ENCODE peak calls at places on chromosomes 3 and 15, in nine cellular contexts. I is cardiac muscle cell, M is adrenal gland, C is astrocyte, T is breast epithelium, J is brain microvascular endothelial cell, F is sigmoid colon, G is left ventricle myocardium inferior, O is bronchial epithelial cell. B is an unnamed sample.
A peak's percentile ranks its signal among the peaks of the same experiment; 100 is the strongest.

GRCh38 chr15:55661431-55661830 is 73.3 kb upstream of the PYGO1 start:
- DNase-seq in J (peak; percentile 25), G (no peak), M (no peak), O (no peak), F (no peak), I (peak; percentile 55), C (peak; percentile 52), T (no peak), B (no peak)

GRCh38 chr15:60493166-60493565 is 14.2 kb upstream of the ICE2 start:
- DNase-seq in G (no peak), C (no peak), J (no peak), M (no peak), T (no peak), F (no peak), O (no peak), I (no peak), B (no peak)

GRCh38 chr3:150497956-150498355 is 48.3 kb downstream of the SERP1 start:
- DNase-seq in J (peak; percentile 44), T (no peak), O (peak; percentile 56), G (no peak), I (no peak), F (no peak), C (peak; percentile 59), M (peak; percentile 71), B (no peak)

GRCh38 chr3:161673845-161674244 is 177.2 kb downstream of the OTOL1 start:
- DNase-seq in G (no peak), M (no peak), F (no peak), T (no peak), J (no peak), O (no peak), C (no peak), I (no peak), B (no peak)

GRCh38 chr3:152257246-152258074 is 11.3 kb upstream of the MBNL1 start:
- DNase-seq in M (no peak), C (no peak), O (no peak), F (no peak), G (no peak), T (no peak), J (peak; percentile 18), I (no peak), B (no peak)

GRCh38 chr3:197983076-197983475 is 23.1 kb downstream of the LMLN start:
- DNase-seq in O (no peak), F (no peak), T (no peak), C (no peak), M (no peak), G (no peak), J (no peak), I (no peak), B (no peak)

GRCh38 chr3:62369476-62369743 is 3.9 kb downstream of the FEZF2 start:
- DNase-seq in T (no peak), M (no peak), J (no peak), O (no peak), C (no peak), F (no peak), I (no peak), G (no peak), B (no peak)

GRCh38 chr3:42262525-42262924 is 3.5 kb downstream of the CCK start:
- DNase-seq in O (peak; percentile 97), C (peak; percentile 83), G (no peak), F (no peak), M (no peak), I (no peak), T (no peak), J (no peak), B (no peak)

GRCh38 chr15:89329329-89330084 is 5.1 kb downstream of the POLG start:
- DNase-seq in O (no peak), J (no peak), M (no peak), F (no peak), G (no peak), C (no peak), T (no peak), I (no peak), B (no peak)

GRCh38 chr15:38072507-38073277 is 138.3 kb downstream of the TMCO5A start:
- DNase-seq in I (peak; percentile 60), G (peak; percentile 76), M (peak; percentile 75), O (peak; percentile 73), T (peak; percentile 78), J (peak; percentile 66), C (peak; percentile 69), F (peak; percentile 84), B (peak; percentile 69)

GRCh38 chr3:159249472-159250131 is 447.7 kb downstream of the MFSD1 start:
- DNase-seq in G (no peak), M (no peak), O (no peak), T (no peak), F (no peak), C (no peak), I (no peak), J (no peak), B (no peak)

GRCh38 chr3:19155375-19155774 is 7.1 kb downstream of the KCNH8 start:
- DNase-seq in T (no peak), J (no peak), M (peak; percentile 59), G (no peak), I (no peak), O (no peak), F (no peak), C (no peak), B (no peak)

GRCh38 chr3:123657111-123657510 is 72.3 kb upstream of the HACD2 start:
- DNase-seq in O (no peak), T (no peak), I (no peak), M (no peak), C (no peak), J (no peak), G (no peak), F (no peak), B (no peak)

GRCh38 chr15:23069496-23070166 is 30.3 kb upstream of the TUBGCP5 start:
- DNase-seq in C (no peak), M (no peak), J (no peak), I (no peak), T (no peak), O (no peak), F (no peak), G (no peak), B (no peak)

GRCh38 chr3:52226229-52226817 is 878 bp upstream of the TLR9 start:
- DNase-seq in G (no peak), I (no peak), T (no peak), F (no peak), J (no peak), O (no peak), C (no peak), M (no peak), B (no peak)

GRCh38 chr3:52227766-52228165 is 2.3 kb upstream of the TLR9 start:
- DNase-seq in T (no peak), F (no peak), O (no peak), M (no peak), C (no peak), J (no peak), I (no peak), G (no peak), B (no peak)

GRCh38 chr3:52225452-52226228 is at the start of gene TLR9:
- DNase-seq in C (no peak), F (no peak), M (no peak), T (no peak), I (no peak), G (no peak), O (no peak), J (no peak), B (no peak)

GRCh38 chr3:52228266-52228665 is 2.8 kb upstream of the TLR9 start:
- DNase-seq in T (no peak), I (no peak), J (no peak), O (no peak), C (no peak), G (no peak), M (no peak), F (no peak), B (no peak)

GRCh38 chr3:52227117-52227516 is 1.7 kb upstream of the TLR9 start:
- DNase-seq in C (no peak), O (no peak), I (no peak), T (no peak), M (no peak), G (no peak), J (no peak), F (no peak), B (no peak)
- TF ChIP-seq CTCF in C (no peak), O (no peak), I (no peak), T (no peak), M (no peak), G (no peak), J (peak; percentile 16), F (no peak), B (no peak)

GRCh38 chr3:127307431-127307830 is 19.6 kb upstream of the PRR20G start:
- DNase-seq in F (no peak), O (no peak), T (no peak), I (no peak), M (no peak), J (no peak), C (no peak), G (no peak), B (no peak)

GRCh38 chr3:127306361-127307112 is 18.7 kb upstream of the PRR20G start:
- DNase-seq in T (no peak), J (no peak), C (no peak), M (no peak), I (no peak), F (no peak), G (no peak), O (no peak), B (no peak)

GRCh38 chr3:127307918-127308317 is 20.1 kb upstream of the PRR20G start:
- DNase-seq in G (no peak), C (no peak), J (no peak), M (no peak), O (no peak), F (no peak), I (no peak), T (no peak), B (no peak)

GRCh38 chr3:127305499-127305898 is 17.7 kb upstream of the PRR20G start:
- DNase-seq in I (no peak), J (no peak), M (no peak), F (no peak), T (no peak), C (no peak), G (no peak), O (no peak), B (no peak)

GRCh38 chr3:127304121-127304744 is 16.4 kb upstream of the PRR20G start:
- DNase-seq in M (no peak), I (peak; percentile 26), F (no peak), J (no peak), T (no peak), C (no peak), G (no peak), O (peak; percentile 82), B (no peak)
- TF ChIP-seq CTCF in M (no peak), I (no peak), F (no peak), J (no peak), T (no peak), C (no peak), G (no peak), O (peak; percentile 11), B (no peak)

GRCh38 chr3:122458992-122459391 is 43.1 kb upstream of the WDR5B start:
- DNase-seq in F (no peak), T (no peak), J (no peak), M (no peak), I (peak; percentile 29), C (peak; percentile 26), O (peak; percentile 48), G (no peak), B (no peak)
- TF ChIP-seq CTCF in F (no peak), T (no peak), J (peak; percentile 40), M (peak; percentile 44), I (peak; percentile 53), C (peak; percentile 36), O (peak; percentile 26), G (peak; percentile 46), B (no peak)

DNA sequence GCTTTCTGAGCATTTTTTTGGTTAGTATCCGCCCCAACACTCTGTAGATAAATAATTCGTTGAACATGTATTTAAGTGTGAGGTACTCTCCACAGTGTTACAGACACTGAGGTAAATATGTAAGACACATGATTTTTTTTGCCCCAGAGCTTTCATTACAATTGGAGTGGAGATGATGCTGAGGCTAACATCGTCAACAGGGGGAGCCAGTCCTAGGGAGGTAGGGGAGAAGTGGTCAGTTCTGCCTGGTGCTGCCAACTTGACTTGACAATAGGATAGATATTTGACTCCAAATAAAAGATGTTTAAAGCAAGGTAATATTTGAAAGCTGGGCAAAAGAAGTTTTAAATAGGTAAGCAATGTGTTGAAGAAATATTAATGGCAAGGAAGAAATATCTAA is 295.7 kb downstream of the UNC13C start:
- DNase-seq in O (no peak), J (no peak), G (no peak), T (no peak), I (peak; percentile 3), F (no peak), C (no peak), M (no peak), B (no peak)
- TF ChIP-seq CTCF in O (no peak), J (no peak), G (no peak), T (no peak), I (no peak), F (no peak), C (no peak), M (no peak), B (no peak)